ENCODE peak calls at places on chromosome 3, in seven cellular contexts. R is lower leg skin; F is central memory CD8-positive, alpha-beta T cell; P is stromal cell of bone marrow; N is activated CD4-positive, alpha-beta T cell treated with anti-CD3 and anti-CD28 coated beads for 36 hours; A is occipital lobe; X is WTC11. W is an unnamed sample.

GRCh38 chr3:101851833-101852232 is 2.5 kb downstream of the NFKBIZ start:
- DNase-seq in A (no peak), R (no peak), P (no peak), F (no peak), N (no peak), X (no peak), W (no peak)

GRCh38 chr3:16476636-16477035 is 36.9 kb downstream of the RFTN1 start:
- DNase-seq in F (no peak), P (peak), R (no peak), N (no peak), X (no peak), A (no peak), W (no peak)

GRCh38 chr3:54951405-54951804 is 23.5 kb upstream of the LRTM1 start:
- DNase-seq in R (peak), P (peak), A (peak), X (peak), F (no peak), N (peak), W (no peak)

GRCh38 chr3:132273043-132273442 is 44.2 kb upstream of the ACP3 start:
- DNase-seq in R (no peak), N (no peak), P (no peak), A (no peak), F (no peak), X (no peak), W (no peak)

GRCh38 chr3:128323206-128324081 is 143.2 kb downstream of the DNAJB8 start:
- DNase-seq in X (no peak), N (no peak), R (peak), P (no peak), A (no peak), F (peak), W (peak)

GRCh38 chr3:63559884-63560283 is 92.6 kb upstream of the SNTN start:
- DNase-seq in P (no peak), N (no peak), X (no peak), R (no peak), F (no peak), A (no peak), W (no peak)

GRCh38 chr3:25429960-25430941 is 2.2 kb downstream of the RARB start:
- DNase-seq in P (no peak), R (no peak), F (no peak), A (no peak), X (no peak), N (no peak), W (no peak)

GRCh38 chr3:120274739-120275167 is 10.3 kb downstream of the GPR156 start:
- DNase-seq in R (no peak), P (peak), A (no peak), F (no peak), X (no peak), N (no peak), W (no peak)

GRCh38 chr3:195556390-195556789 is 13.3 kb upstream of the PPP1R2 start:
- DNase-seq in A (no peak), P (no peak), F (no peak), X (peak), R (no peak), N (peak), W (no peak)

GRCh38 chr3:12154151-12154550 is 4.6 kb downstream of the TIMP4 start:
- DNase-seq in N (no peak), X (no peak), A (no peak), P (no peak), F (no peak), R (no peak), W (no peak)

GRCh38 chr3:58111513-58112184 is 99.1 kb downstream of the DNASE1L3 start:
- DNase-seq in P (no peak), F (no peak), N (no peak), R (no peak), A (no peak), X (no peak), W (no peak)

GRCh38 chr3:129485681-129486056 is 42.8 kb upstream of the RHO start:
- DNase-seq in N (no peak), R (peak), F (no peak), P (peak), A (peak), X (no peak), W (peak)

GRCh38 chr3:152071924-152072323 is 196.8 kb upstream of the MBNL1 start:
- DNase-seq in P (peak), X (no peak), N (peak), F (no peak), R (no peak), A (no peak), W (no peak)

GRCh38 chr3:54733615-54734014 is 194.2 kb downstream of the LRTM1 start:
- DNase-seq in F (no peak), A (no peak), N (no peak), X (no peak), R (no peak), P (no peak), W (no peak)

GRCh38 chr3:6921041-6921440 is 60.1 kb downstream of the GRM7 start:
- DNase-seq in X (no peak), A (no peak), N (no peak), F (no peak), P (no peak), R (no peak), W (no peak)

GRCh38 chr3:193906849-193907410 is 229.0 kb upstream of the HES1 start:
- DNase-seq in P (no peak), A (no peak), R (no peak), F (no peak), N (no peak), X (no peak), W (no peak)

GRCh38 chr3:10703875-10704274 is 112.2 kb upstream of the SLC6A11 start:
- DNase-seq in R (no peak), P (peak), N (peak), X (peak), F (no peak), A (no peak), W (no peak)

GRCh38 chr3:171108066-171108465 is 81.5 kb upstream of the SLC2A2 start:
- DNase-seq in X (no peak), A (no peak), R (no peak), P (no peak), N (no peak), F (no peak), W (no peak)

GRCh38 chr3:86814321-86814720 is 176.6 kb downstream of the VGLL3 start:
- DNase-seq in X (no peak), A (no peak), N (no peak), R (no peak), F (no peak), P (no peak), W (no peak)

GRCh38 chr3:138684411-138684810 is 75.8 kb downstream of the FAIM start:
- DNase-seq in R (no peak), X (no peak), F (no peak), A (no peak), P (no peak), N (no peak), W (no peak)

GRCh38 chr3:110625126-110625798 is 446.4 kb upstream of the NECTIN3 start:
- DNase-seq in A (no peak), X (no peak), F (no peak), N (no peak), R (no peak), P (no peak), W (no peak)

W was measured in mesenteric fat pad.